ENCODE peak calls at places on chromosomes 6 and 20, in seven cellular contexts. P is IMR-90, S is H1, V is neuronal stem cell, C is mesendoderm, F is trophoblast cell, J is mesenchymal stem cell. H is an unnamed sample.

GRCh38 chr20:19099586-19100555 is 112.6 kb upstream of the SLC24A3 start:
- DNase-seq in F (no peak), C (no peak), S (no peak), J (no peak), P (no peak), V (no peak), H (no peak)

GRCh38 chr6:72864799-72865198 is 242.9 kb downstream of the KCNQ5 start:
- DNase-seq in J (no peak), S (no peak), V (no peak), C (no peak), F (no peak), P (no peak), H (no peak)

GRCh38 chr20:24718696-24719095 is 230.4 kb upstream of the CST7 start:
- DNase-seq in C (peak), J (no peak), F (no peak), P (no peak), S (peak), V (no peak), H (peak)

GRCh38 chr6:11711644-11711993 is 67.0 kb downstream of the ADTRP start:
- DNase-seq in C (no peak), J (no peak), P (peak), F (no peak), V (no peak), S (no peak), H (no peak)

GRCh38 chr6:34189806-34190503 is 44.1 kb upstream of the GRM4 start:
- DNase-seq in C (no peak), P (no peak), J (no peak), F (no peak), V (no peak), S (no peak), H (no peak)

GRCh38 chr6:161341638-161342037 is 67.8 kb upstream of the AGPAT4 start:
- DNase-seq in P (no peak), S (no peak), C (no peak), J (no peak), V (no peak), F (no peak), H (no peak)

GRCh38 chr6:29981211-29981812 is 39.0 kb downstream of the HLA-A start:
- DNase-seq in S (no peak), J (no peak), P (no peak), F (no peak), V (no peak), C (no peak), H (no peak)

GRCh38 chr20:62768234-62768814 is 27.9 kb upstream of the MRGBP start:
- DNase-seq in C (no peak), J (no peak), S (no peak), V (no peak), P (no peak), F (no peak), H (no peak)

GRCh38 chr6:149922642-149923326 is at the start of gene RAET1G:
- DNase-seq in S (peak), J (peak), V (peak), P (peak), C (peak), F (peak), H (peak)

GRCh38 chr6:83193747-83194582 is 808 bp downstream of the RWDD2A start:
- DNase-seq in S (peak), C (peak), P (no peak), V (peak), J (peak), F (peak), H (peak)

GRCh38 chr6:158759966-158760617 is 59.1 kb downstream of the EZR start:
- DNase-seq in S (no peak), F (no peak), P (no peak), C (no peak), V (no peak), J (no peak), H (no peak)

GRCh38 chr20:46987001-46987400 is 92.4 kb downstream of the EYA2 start:
- DNase-seq in V (no peak), S (no peak), P (no peak), C (no peak), F (no peak), J (no peak), H (no peak)

GRCh38 chr20:45156728-45157127 is 18.0 kb upstream of the PI3 start:
- DNase-seq in P (no peak), S (no peak), V (no peak), C (no peak), F (no peak), J (no peak), H (no peak)

GRCh38 chr20:45154183-45154582 is 20.5 kb upstream of the PI3 start:
- DNase-seq in F (no peak), S (no peak), C (peak), J (no peak), V (no peak), P (peak), H (no peak)

GRCh38 chr20:45153147-45153546 is 21.6 kb upstream of the PI3 start:
- DNase-seq in C (no peak), F (no peak), S (no peak), J (no peak), P (no peak), V (no peak), H (no peak)

GRCh38 chr20:45153756-45154155 is 20.9 kb upstream of the PI3 start:
- DNase-seq in P (no peak), J (no peak), V (no peak), C (no peak), S (no peak), F (no peak), H (no peak)

GRCh38 chr20:45157977-45158376 is 16.7 kb upstream of the PI3 start:
- DNase-seq in V (no peak), P (peak), C (no peak), S (no peak), F (no peak), J (peak), H (no peak)
- H2BK5ac ChIP-seq in V (no peak), P (no peak), C (no peak), S (no peak), F (no peak), J (no peak), H (no peak)

GRCh38 chr6:143485967-143486366 is 25.6 kb downstream of the FUCA2 start:
- DNase-seq in S (no peak), V (no peak), C (no peak), P (peak), J (peak), F (no peak), H (no peak)
- H2BK5ac ChIP-seq in S (no peak), V (no peak), C (no peak), P (no peak), J (no peak), F (no peak), H (no peak)

GRCh38 chr6:20812776-20813175 is 278.5 kb downstream of the CDKAL1 start:
- DNase-seq in S (no peak), C (no peak), F (no peak), J (no peak), P (no peak), V (no peak), H (no peak)
- H2BK5ac ChIP-seq in S (no peak), C (no peak), F (no peak), J (no peak), P (no peak), V (no peak), H (no peak)

GRCh38 chr20:8215516-8215915 is 83.5 kb downstream of the PLCB1 start:
- DNase-seq in S (no peak), F (no peak), P (peak), C (no peak), V (no peak), J (peak), H (no peak)
- H2BK5ac ChIP-seq in S (no peak), F (no peak), P (peak), C (no peak), V (no peak), J (no peak), H (no peak)

GRCh38 chr6:24522090-24522820 is 27.5 kb downstream of the ALDH5A1 start:
- DNase-seq in P (peak), F (no peak), J (no peak), C (no peak), S (no peak), V (no peak), H (no peak)
- H2BK5ac ChIP-seq in P (no peak), F (no peak), J (no peak), C (no peak), S (peak), V (no peak), H (no peak)

DNA sequence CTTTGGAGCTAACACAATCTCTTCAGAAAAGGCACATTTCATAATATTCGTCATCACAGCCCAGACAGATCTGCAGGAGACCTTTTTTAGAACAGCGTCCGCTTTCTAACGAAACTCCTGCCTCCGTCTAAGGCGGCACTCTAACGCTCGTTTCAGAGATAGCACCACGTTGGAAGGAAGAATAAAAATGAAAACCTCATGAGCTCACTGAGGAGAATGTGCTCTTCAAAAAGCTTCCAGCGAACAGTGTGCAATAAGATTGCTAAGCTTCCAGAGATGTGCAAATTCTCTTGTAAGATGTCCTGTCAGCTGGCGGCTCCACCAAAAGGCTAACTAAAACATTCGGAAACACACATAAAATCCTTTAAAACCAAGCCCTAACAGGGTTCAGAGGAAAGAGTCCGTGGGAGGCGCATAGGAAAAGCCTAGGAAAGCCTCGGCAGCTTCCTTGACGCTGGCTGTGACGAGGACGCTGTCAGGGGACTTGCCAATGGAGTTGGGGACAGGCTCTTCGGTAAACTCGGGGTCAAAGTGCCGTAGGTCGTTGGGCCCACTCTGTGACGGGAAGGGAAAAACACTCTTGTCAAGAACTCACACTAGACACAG is 117.6 kb upstream of the SLC2A12 start:
- DNase-seq in S (no peak), V (no peak), P (peak), J (no peak), F (no peak), C (no peak), H (no peak)
- H2BK5ac ChIP-seq in S (no peak), V (no peak), P (no peak), J (no peak), F (no peak), C (no peak), H (no peak)

GRCh38 chr6:84771732-84772131 is 7.3 kb upstream of the TBX18 start:
- DNase-seq in C (peak), S (no peak), J (peak), F (no peak), P (no peak), V (peak), H (peak)
- H2BK5ac ChIP-seq in C (no peak), S (no peak), J (no peak), F (no peak), P (no peak), V (no peak), H (no peak)

GRCh38 chr6:133298335-133298734 is 57.2 kb downstream of the EYA4 start:
- DNase-seq in F (no peak), S (no peak), V (no peak), J (no peak), P (no peak), C (no peak), H (no peak)

GRCh38 chr6:133297657-133298056 is 56.5 kb downstream of the EYA4 start:
- DNase-seq in J (no peak), V (no peak), F (no peak), S (no peak), P (no peak), C (no peak), H (no peak)

GRCh38 chr6:133298801-133299200 is 57.6 kb downstream of the EYA4 start:
- DNase-seq in F (no peak), V (no peak), P (no peak), J (no peak), S (no peak), C (no peak), H (no peak)

GRCh38 chr6:133301739-133302138 is 60.6 kb downstream of the EYA4 start:
- DNase-seq in J (no peak), C (peak), V (no peak), S (no peak), P (no peak), F (no peak), H (no peak)

DNA sequence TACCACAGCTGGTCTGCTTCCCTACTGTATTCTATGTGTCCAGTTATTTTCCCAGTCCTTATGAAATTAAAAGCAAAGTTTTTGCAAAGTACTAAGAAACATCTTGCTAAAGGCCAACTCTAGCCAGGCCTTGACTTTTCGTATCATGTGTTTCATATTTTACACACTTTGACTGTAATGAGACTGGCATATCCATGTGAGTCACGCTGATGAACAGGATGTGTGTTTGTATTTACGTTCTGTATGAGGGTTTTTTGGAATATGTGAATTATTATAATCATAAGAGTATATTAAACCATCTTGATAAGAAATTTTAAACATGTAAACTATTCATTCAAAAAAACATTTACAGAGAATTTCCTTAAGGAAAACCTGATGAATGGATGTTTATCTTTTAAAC is 59.7 kb downstream of the EYA4 start:
- DNase-seq in S (no peak), V (no peak), P (peak), F (no peak), C (no peak), J (no peak), H (no peak)
- H2BK5ac ChIP-seq in S (no peak), V (no peak), P (no peak), F (no peak), C (no peak), J (no peak), H (no peak)

GRCh38 chr20:35297740-35298139 is 5.5 kb upstream of the FAM83C start:
- DNase-seq in F (no peak), S (no peak), C (no peak), V (no peak), J (no peak), P (no peak), H (no peak)

GRCh38 chr20:35298264-35298663 is 6.0 kb upstream of the FAM83C start:
- DNase-seq in P (no peak), F (no peak), C (no peak), S (no peak), V (no peak), J (no peak), H (no peak)

GRCh38 chr20:35295674-35296073 is 3.4 kb upstream of the FAM83C start:
- DNase-seq in J (no peak), V (no peak), P (no peak), F (no peak), C (no peak), S (no peak), H (no peak)

GRCh38 chr20:35296101-35296554 is 3.9 kb upstream of the FAM83C start:
- DNase-seq in C (no peak), F (no peak), S (no peak), V (no peak), J (no peak), P (no peak), H (no peak)

DNA sequence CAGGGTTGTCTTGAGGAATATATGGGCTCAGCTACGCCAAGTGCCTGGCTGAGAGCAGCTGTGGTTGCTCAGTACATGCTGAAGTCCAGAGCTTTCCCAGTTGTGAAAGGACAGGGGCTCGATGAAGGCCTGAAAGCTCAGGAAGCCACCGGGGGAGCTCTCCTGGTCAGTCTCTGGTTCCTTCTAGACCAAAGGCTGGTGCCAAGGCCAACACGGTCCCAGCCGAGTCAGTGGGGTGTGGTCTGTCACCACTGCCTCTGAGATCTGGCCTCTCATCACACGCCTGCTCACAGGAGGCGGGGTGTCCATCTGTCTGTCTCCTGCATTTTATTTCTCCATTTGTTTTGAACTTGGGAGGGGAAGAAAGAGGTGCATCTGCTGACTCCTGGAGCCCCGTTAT is 4.9 kb upstream of the FAM83C start:
- DNase-seq in P (no peak), V (no peak), S (no peak), C (peak), J (no peak), F (no peak), H (peak)
- H2BK5ac ChIP-seq in P (no peak), V (no peak), S (no peak), C (no peak), J (no peak), F (no peak), H (no peak)

GRCh38 chr20:42113236-42113635 is 495.1 kb upstream of the CHD6 start:
- DNase-seq in S (no peak), F (no peak), V (no peak), J (no peak), P (no peak), C (no peak), H (no peak)

GRCh38 chr20:42118001-42118400 is 499.8 kb upstream of the CHD6 start:
- DNase-seq in S (no peak), V (no peak), F (no peak), P (no peak), C (no peak), J (no peak), H (no peak)

GRCh38 chr20:42123981-42124473 is 505.9 kb upstream of the CHD6 start:
- DNase-seq in P (no peak), S (no peak), C (no peak), V (no peak), F (no peak), J (no peak), H (no peak)

GRCh38 chr20:42118409-42119125 is 500.4 kb upstream of the CHD6 start:
- DNase-seq in J (no peak), V (no peak), P (no peak), F (no peak), S (no peak), C (peak), H (peak)
- H2BK5ac ChIP-seq in J (no peak), V (no peak), P (no peak), F (no peak), S (peak), C (peak), H (no peak)